ENCODE peak calls at places on chromosomes 1 and 21, in five cellular contexts. D, X, O, P and E are unnamed samples.

GRCh38 chr1:53134961-53135734 is 7.3 kb downstream of the SLC1A7 start:
- DNase-seq in P (no peak), D (no peak), X (no peak), O (no peak), E (peak)

GRCh38 chr1:154318386-154318785 is 2.5 kb upstream of the AQP10 start:
- DNase-seq in D (no peak), O (no peak), X (no peak), P (no peak), E (no peak)

GRCh38 chr1:1110561-1110971 is 5.3 kb downstream of the C1orf159 start:
- DNase-seq in O (peak), P (no peak), D (no peak), X (no peak), E (no peak)

GRCh38 chr1:39098569-39099250 is 72.6 kb downstream of the NDUFS5 start:
- DNase-seq in D (peak), O (peak), P (peak), X (peak), E (peak)

GRCh38 chr1:6498576-6499111 is 7.2 kb upstream of the PLEKHG5 start:
- DNase-seq in P (no peak), O (no peak), D (no peak), X (no peak), E (no peak)

GRCh38 chr1:34828611-34829010 is 30.9 kb downstream of the SMIM12 start:
- DNase-seq in X (no peak), D (no peak), O (no peak), P (no peak), E (no peak)

GRCh38 chr1:208467401-208467800 is 223.2 kb upstream of the PLXNA2 start:
- DNase-seq in X (no peak), O (no peak), D (no peak), P (no peak), E (no peak)

GRCh38 chr1:85707267-85707989 is 805 bp downstream of the ZNHIT6 start:
- DNase-seq in X (no peak), O (no peak), D (no peak), P (no peak), E (no peak)

GRCh38 chr1:178385662-178386061 is 111.1 kb downstream of the CLEC20A start:
- DNase-seq in P (peak), O (no peak), D (no peak), X (no peak), E (no peak)

GRCh38 chr1:42368096-42368795 is 12.3 kb upstream of the RIMKLA start:
- DNase-seq in O (no peak), P (no peak), X (no peak), D (no peak), E (no peak)

GRCh38 chr21:16589046-16589445 is 859.3 kb downstream of the USP25 start:
- DNase-seq in P (no peak), X (no peak), O (no peak), D (no peak), E (no peak)

GRCh38 chr1:245987997-245988392 is 519.1 kb downstream of the SMYD3 start:
- DNase-seq in D (no peak), P (no peak), X (no peak), O (no peak), E (no peak)

GRCh38 chr1:115351143-115351542 is 13.1 kb upstream of the NGF start:
- DNase-seq in O (no peak), X (no peak), P (no peak), D (no peak), E (no peak)

GRCh38 chr1:9108056-9108665 is 20.7 kb downstream of the GPR157 start:
- DNase-seq in O (no peak), X (no peak), P (no peak), D (no peak), E (no peak)

GRCh38 chr21:33618407-33618806 is 23.1 kb downstream of the CRYZL1 start:
- DNase-seq in O (no peak), X (no peak), P (no peak), D (no peak), E (no peak)

GRCh38 chr1:155977607-155978324 is 581 bp downstream of the ARHGEF2 start:
- DNase-seq in P (peak), D (no peak), O (peak), X (no peak), E (no peak)

GRCh38 chr1:159879977-159880376 is 17.5 kb upstream of the VSIG8 start:
- DNase-seq in X (no peak), O (no peak), P (peak), D (no peak), E (peak)

GRCh38 chr1:48018799-48019198 is 21.6 kb upstream of the TRABD2B start:
- DNase-seq in X (no peak), P (peak), D (no peak), O (no peak), E (no peak)

GRCh38 chr1:54574158-54574778 is 26.2 kb downstream of the ACOT11 start:
- DNase-seq in X (no peak), D (no peak), P (no peak), O (no peak), E (no peak)

GRCh38 chr1:181137217-181137743 is 48.8 kb downstream of the IER5 start:
- DNase-seq in D (no peak), O (no peak), P (no peak), X (no peak), E (no peak)

GRCh38 chr1:69919129-69919921 is 286.1 kb downstream of the LRRC40 start:
- DNase-seq in D (no peak), X (no peak), P (no peak), O (no peak), E (no peak)

GRCh38 chr1:70429219-70429618 is 18.2 kb downstream of the CTH start:
- DNase-seq in P (no peak), O (no peak), X (no peak), D (no peak), E (no peak)

GRCh38 chr1:187070076-187070475 is 241.3 kb downstream of the PLA2G4A start:
- DNase-seq in X (no peak), O (no peak), P (peak), D (no peak), E (no peak)

GRCh38 chr21:39078322-39079065 is 104.8 kb downstream of the PSMG1 start:
- DNase-seq in P (no peak), D (no peak), O (no peak), X (no peak), E (no peak)

GRCh38 chr1:176559474-176560390 is 96.8 kb downstream of the PAPPA2 start:
- DNase-seq in D (peak), P (peak), X (peak), O (no peak), E (peak)

GRCh38 chr1:113283914-113284313 is 106.4 kb upstream of the MAGI3 start:
- DNase-seq in X (no peak), O (no peak), P (no peak), D (no peak), E (no peak)

GRCh38 chr1:27727126-27727525 is 1.4 kb downstream of the FAM76A start:
- DNase-seq in P (no peak), D (no peak), O (no peak), X (no peak), E (peak)

GRCh38 chr1:3419415-3420204 is 34.9 kb upstream of the ARHGEF16 start:
- DNase-seq in D (no peak), O (no peak), P (peak), X (no peak), E (no peak)

GRCh38 chr1:4407851-4408250 is 246.6 kb upstream of the AJAP1 start:
- DNase-seq in D (no peak), P (no peak), X (no peak), O (no peak), E (no peak)

GRCh38 chr1:179228783-179229213 is 679 bp downstream of the ABL2 start:
- DNase-seq in X (no peak), P (no peak), O (peak), D (no peak), E (no peak)

GRCh38 chr1:177983824-177984528 is 14.1 kb upstream of the SEC16B start:
- DNase-seq in X (no peak), O (peak), P (peak), D (peak), E (peak)

GRCh38 chr1:27528701-27529637 is 39.0 kb upstream of the WASF2 start:
- DNase-seq in P (peak), D (no peak), X (no peak), O (peak), E (no peak)

GRCh38 chr1:208222376-208223110 is 21.6 kb downstream of the PLXNA2 start:
- DNase-seq in D (no peak), O (no peak), P (no peak), X (no peak), E (no peak)

GRCh38 chr1:32501865-32502264 is 37.0 kb downstream of the ZBTB8B start:
- DNase-seq in P (no peak), X (no peak), O (peak), D (no peak), E (no peak)

GRCh38 chr1:24389231-24389678 is 24.3 kb downstream of the STPG1 start:
- DNase-seq in O (no peak), X (no peak), D (no peak), P (no peak), E (no peak)

GRCh38 chr1:193335797-193336428 is 149.5 kb upstream of the B3GALT2 start:
- DNase-seq in P (no peak), O (no peak), X (no peak), D (no peak), E (peak)

GRCh38 chr1:56798053-56798471 is 21.1 kb downstream of the FYB2 start:
- DNase-seq in P (no peak), D (no peak), X (no peak), O (no peak), E (peak)

GRCh38 chr1:223715710-223716103 is 3.4 kb downstream of the CAPN2 start:
- DNase-seq in O (no peak), X (no peak), P (no peak), D (no peak), E (no peak)
- H3K27ac ChIP-seq in O (peak), X (peak), P (peak), D (no peak), E (peak)

DNA sequence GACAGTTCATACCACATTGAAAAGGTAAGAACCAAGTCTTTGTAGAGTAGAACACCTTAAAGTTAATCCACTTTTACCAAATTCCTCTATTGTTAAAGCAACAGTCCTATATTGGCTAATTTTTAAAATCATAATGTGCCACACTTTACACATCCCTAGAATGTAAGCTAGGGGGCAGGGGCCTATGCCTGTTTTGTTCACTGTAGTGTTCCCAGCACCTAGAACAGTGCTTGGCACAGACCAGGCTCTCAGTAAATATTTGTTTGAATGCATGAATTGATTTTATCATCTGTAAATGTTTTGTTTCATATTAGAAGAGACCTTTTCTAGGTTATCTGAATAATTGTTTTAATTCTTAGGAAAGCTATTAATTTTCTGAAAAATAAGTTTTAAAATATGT is 9.1 kb downstream of the SMAP2 start:
- DNase-seq in X (no peak), P (no peak), D (no peak), O (no peak), E (no peak)
- TF ChIP-seq CTCF in X (peak), P (no peak), D (no peak), O (no peak), E (no peak)

DNA sequence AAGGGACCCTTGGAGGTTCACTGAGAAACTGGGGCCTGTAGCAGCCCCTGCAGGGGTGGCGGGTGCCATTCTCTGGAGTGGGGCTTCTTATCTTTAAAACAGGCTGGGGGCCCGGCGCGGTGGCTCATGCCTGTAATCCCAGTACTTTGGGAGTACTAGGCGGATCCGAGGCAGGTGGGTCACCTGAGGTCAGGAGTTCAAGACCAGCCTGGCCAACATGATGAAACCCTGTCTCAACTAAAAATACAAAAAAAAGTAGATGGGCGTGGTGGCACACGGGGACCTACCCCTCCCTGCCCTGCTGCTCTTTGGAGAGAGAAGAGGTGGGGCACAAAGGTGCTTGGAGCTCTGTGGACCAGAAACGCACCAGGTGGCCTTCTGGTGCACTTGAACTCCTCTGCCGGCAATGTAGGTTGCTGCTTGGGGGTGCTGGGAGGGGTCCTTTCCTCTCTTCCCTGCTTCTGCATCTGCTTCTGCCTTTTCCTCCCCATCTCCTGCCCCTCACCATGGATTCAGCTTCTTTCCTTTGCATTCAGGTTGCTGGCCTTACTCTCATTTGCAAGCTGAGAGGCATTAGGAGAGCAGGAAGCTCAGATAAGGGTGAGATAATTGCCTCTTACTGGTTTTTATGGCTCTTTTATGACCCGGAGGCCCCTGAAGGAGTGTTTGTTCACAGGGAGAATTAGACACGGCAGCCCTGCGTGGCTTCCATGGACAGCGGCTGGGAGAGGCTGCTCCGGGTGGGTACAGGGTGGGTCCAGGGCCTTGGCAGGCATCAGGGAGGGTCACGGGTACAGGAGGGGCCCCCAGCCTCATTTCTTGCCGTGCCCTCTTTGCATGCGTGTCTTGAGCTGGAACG is 57.4 kb downstream of the ARHGEF10L start:
- DNase-seq in P (no peak), X (no peak), O (no peak), D (no peak), E (no peak)
- H3K27ac ChIP-seq in P (no peak), X (no peak), O (peak), D (no peak), E (no peak)

DNA sequence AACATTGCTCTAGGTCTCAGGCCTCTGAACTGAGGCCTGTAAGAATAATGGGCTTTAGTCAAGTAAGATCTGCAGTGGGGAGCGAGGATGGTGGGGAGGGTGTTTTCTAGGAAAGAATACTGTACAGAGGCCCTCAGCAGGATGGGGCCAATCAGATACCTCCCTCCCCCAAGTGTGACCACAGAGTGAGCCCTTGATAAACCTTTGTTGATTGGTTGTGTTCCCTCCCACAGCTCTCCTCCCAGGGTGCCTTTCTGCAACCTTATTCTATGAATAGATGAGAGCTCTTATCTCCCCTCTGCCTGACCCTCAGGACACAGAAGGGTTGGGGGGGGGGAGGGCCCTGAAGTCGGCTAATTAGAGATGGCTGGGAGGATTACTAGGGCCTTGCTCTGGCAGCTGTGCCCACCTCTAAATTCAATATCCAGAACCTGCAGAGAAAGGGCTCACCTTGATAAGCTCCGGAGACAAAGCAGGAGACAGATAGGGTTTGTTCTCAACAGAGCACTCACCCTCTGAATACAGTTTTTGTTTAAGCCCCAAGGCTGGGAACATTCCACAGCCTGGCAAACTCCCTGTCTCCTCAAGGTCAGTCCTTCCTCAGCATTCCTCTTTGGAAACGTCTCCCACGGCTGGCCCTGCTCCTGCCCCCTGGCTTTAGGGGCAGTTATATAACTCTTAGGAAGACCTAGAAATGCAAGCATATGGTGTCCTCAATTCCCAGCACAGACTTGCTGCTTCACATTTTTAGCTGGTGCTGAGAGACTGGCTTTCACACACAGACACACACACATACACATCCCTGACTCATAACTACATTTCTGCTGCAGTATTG is 42.9 kb downstream of the ATP1A1 start:
- DNase-seq in P (no peak), D (no peak), O (peak), X (no peak), E (no peak)
- TF ChIP-seq CTCF in P (peak), D (peak), O (peak), X (no peak), E (peak)

GRCh38 chr1:40770296-40771070 is 13.1 kb upstream of the KCNQ4 start:
- DNase-seq in O (no peak), X (no peak), P (no peak), D (no peak), E (no peak)

GRCh38 chr1:40766017-40766416 is 17.6 kb upstream of the KCNQ4 start:
- DNase-seq in D (no peak), O (no peak), X (no peak), P (no peak), E (peak)

GRCh38 chr1:40769815-40770214 is 13.8 kb upstream of the KCNQ4 start:
- DNase-seq in P (no peak), D (no peak), O (no peak), X (no peak), E (no peak)

GRCh38 chr1:40766560-40766959 is 17.0 kb upstream of the KCNQ4 start:
- DNase-seq in D (no peak), O (no peak), X (no peak), P (no peak), E (no peak)

DNA sequence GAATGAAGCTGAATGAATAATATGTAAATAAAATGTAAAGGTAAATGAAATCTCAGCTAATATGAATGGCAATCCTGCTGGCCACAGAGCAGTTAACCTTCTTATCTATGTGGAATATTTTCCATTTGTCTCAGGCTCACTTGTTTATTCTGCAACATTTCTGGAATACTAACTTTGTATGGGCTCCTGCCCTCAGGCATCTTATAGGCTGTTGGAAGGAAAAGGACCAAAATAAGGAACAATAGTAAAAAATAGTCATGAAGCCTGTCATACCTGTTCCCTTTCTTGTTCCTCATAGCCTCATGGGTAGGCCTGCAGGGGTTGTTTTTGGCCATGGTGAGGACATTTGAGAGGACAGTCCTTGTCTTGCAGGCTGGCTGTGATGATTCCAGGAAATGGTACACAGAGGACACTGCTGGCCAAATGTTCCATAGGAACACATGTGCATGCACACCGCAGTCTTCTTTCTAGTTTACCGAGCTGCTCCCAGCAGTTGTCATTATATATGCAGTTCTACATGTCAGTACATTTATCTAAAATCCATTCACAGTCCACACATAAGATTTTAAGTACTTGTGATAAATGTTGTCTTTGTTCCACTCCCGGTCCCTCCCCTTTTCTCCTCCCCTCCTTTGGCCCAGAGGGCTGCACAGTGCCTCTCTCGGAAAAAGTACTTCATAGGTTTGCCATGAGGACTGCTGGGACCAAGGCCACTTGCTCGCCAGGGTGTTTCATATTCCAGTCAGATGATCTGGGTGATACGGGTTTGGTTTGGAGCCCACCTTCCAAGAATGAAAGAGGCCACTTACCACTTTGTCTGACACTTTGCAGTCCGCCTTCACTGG is 15.2 kb upstream of the KCNQ4 start:
- DNase-seq in X (no peak), O (no peak), P (no peak), D (no peak), E (no peak)
- H3K27ac ChIP-seq in X (no peak), O (peak), P (no peak), D (no peak), E (no peak)

GRCh38 chr1:202658251-202658650 is 52.0 kb downstream of the SYT2 start:
- DNase-seq in D (no peak), O (no peak), X (no peak), P (no peak), E (no peak)

GRCh38 chr1:202659541-202659940 is 50.7 kb downstream of the SYT2 start:
- DNase-seq in O (no peak), D (no peak), X (no peak), P (no peak), E (no peak)

GRCh38 chr1:202656057-202656456 is 54.2 kb downstream of the SYT2 start:
- DNase-seq in O (no peak), P (no peak), X (no peak), D (no peak), E (peak)

GRCh38 chr1:202658766-202659165 is 51.5 kb downstream of the SYT2 start:
- DNase-seq in O (no peak), D (no peak), X (no peak), P (no peak), E (no peak)

GRCh38 chr1:202656951-202657646 is 53.2 kb downstream of the SYT2 start:
- DNase-seq in D (peak), X (no peak), P (no peak), O (no peak), E (peak)
- TF ChIP-seq CTCF in D (peak), X (peak), P (no peak), O (no peak), E (peak)